ENCODE peak calls at places on chromosomes 3 and 15, in five cellular contexts. One of them, this sample, is unnamed.

GRCh38 chr15:38708672-38709188 is 144.1 kb upstream of the RASGRP1 start:
- DNase-seq in stomach: no peak
- DNase-seq in A549: no peak
- DNase-seq in tibial nerve: no peak
- DNase-seq in transverse colon: no peak
- DNase-seq in this sample: no peak

GRCh38 chr3:187112934-187113793 is 26.1 kb downstream of the RPL39L start:
- DNase-seq in stomach: no peak
- DNase-seq in A549: no peak
- DNase-seq in tibial nerve: peak; percentile 41
- DNase-seq in transverse colon: no peak
- DNase-seq in this sample: no peak

GRCh38 chr3:16109929-16110328 is 64.6 kb upstream of the GALNT15 start:
- DNase-seq in stomach: no peak
- DNase-seq in A549: no peak
- DNase-seq in tibial nerve: no peak
- DNase-seq in transverse colon: no peak
- DNase-seq in this sample: no peak

GRCh38 chr3:45640724-45641361 is 46.3 kb downstream of the LIMD1 start:
- DNase-seq in stomach: no peak
- DNase-seq in A549: no peak
- DNase-seq in tibial nerve: no peak
- DNase-seq in transverse colon: no peak
- DNase-seq in this sample: no peak

GRCh38 chr3:66625464-66626216 is 124.8 kb upstream of the LRIG1 start:
- DNase-seq in stomach: no peak
- DNase-seq in A549: no peak
- DNase-seq in tibial nerve: no peak
- DNase-seq in transverse colon: no peak
- DNase-seq in this sample: no peak

GRCh38 chr3:161957467-161957866 is 460.9 kb downstream of the OTOL1 start:
- DNase-seq in stomach: no peak
- DNase-seq in A549: no peak
- DNase-seq in tibial nerve: no peak
- DNase-seq in transverse colon: no peak
- DNase-seq in this sample: no peak

GRCh38 chr15:82647835-82648256 is 683 bp upstream of the CPEB1 start:
- DNase-seq in stomach: no peak
- DNase-seq in A549: no peak
- DNase-seq in tibial nerve: no peak
- DNase-seq in transverse colon: peak; percentile 15
- DNase-seq in this sample: peak; percentile 26

GRCh38 chr15:65888998-65889397 is 19.7 kb downstream of the RAB11A start:
- DNase-seq in stomach: no peak
- DNase-seq in A549: no peak
- DNase-seq in tibial nerve: no peak
- DNase-seq in transverse colon: no peak
- DNase-seq in this sample: no peak

GRCh38 chr3:31815631-31816440 is 165.2 kb downstream of the OSBPL10 start:
- DNase-seq in stomach: no peak
- DNase-seq in A549: no peak
- DNase-seq in tibial nerve: no peak
- DNase-seq in transverse colon: no peak
- DNase-seq in this sample: no peak

GRCh38 chr3:51686512-51687215 is 15.6 kb downstream of the TEX264 start:
- DNase-seq in stomach: peak; percentile 55
- DNase-seq in A549: no peak
- DNase-seq in tibial nerve: no peak
- DNase-seq in transverse colon: peak; percentile 57
- DNase-seq in this sample: peak; percentile 62

GRCh38 chr3:80000022-80000421 is 232.2 kb upstream of the ROBO1 start:
- DNase-seq in stomach: no peak
- DNase-seq in A549: no peak
- DNase-seq in tibial nerve: no peak
- DNase-seq in transverse colon: no peak
- DNase-seq in this sample: no peak

GRCh38 chr15:63672369-63672768 is 75.2 kb downstream of the FBXL22 start:
- DNase-seq in stomach: no peak
- DNase-seq in A549: no peak
- DNase-seq in tibial nerve: no peak
- DNase-seq in transverse colon: no peak
- DNase-seq in this sample: no peak

GRCh38 chr3:184795493-184796198 is 16.3 kb upstream of the VPS8 start:
- DNase-seq in stomach: no peak
- DNase-seq in A549: no peak
- DNase-seq in tibial nerve: no peak
- DNase-seq in transverse colon: no peak
- DNase-seq in this sample: no peak

GRCh38 chr3:23752126-23752525 is 53.6 kb upstream of the UBE2E1 start:
- DNase-seq in stomach: no peak
- DNase-seq in A549: no peak
- DNase-seq in tibial nerve: no peak
- DNase-seq in transverse colon: no peak
- DNase-seq in this sample: no peak

GRCh38 chr3:9183811-9184463 is 65.5 kb downstream of the SRGAP3 start:
- DNase-seq in stomach: no peak
- DNase-seq in A549: no peak
- DNase-seq in tibial nerve: no peak
- DNase-seq in transverse colon: no peak
- DNase-seq in this sample: no peak

GRCh38 chr3:210649-211048 is 14.1 kb downstream of the CHL1 start:
- DNase-seq in stomach: no peak
- DNase-seq in A549: no peak
- DNase-seq in tibial nerve: no peak
- DNase-seq in transverse colon: no peak
- DNase-seq in this sample: no peak

GRCh38 chr3:50606596-50606995 is 5.0 kb downstream of the CISH start:
- DNase-seq in stomach: no peak
- DNase-seq in A549: no peak
- DNase-seq in tibial nerve: no peak
- DNase-seq in transverse colon: no peak
- DNase-seq in this sample: no peak

GRCh38 chr3:48430359-48431101 is 644 bp upstream of the PLXNB1 start:
- DNase-seq in stomach: no peak
- DNase-seq in A549: no peak
- DNase-seq in tibial nerve: no peak
- DNase-seq in transverse colon: peak; percentile 23
- DNase-seq in this sample: no peak
- TF ChIP-seq POLR2A in stomach: no peak
- TF ChIP-seq POLR2A in A549: no peak
- TF ChIP-seq POLR2A in tibial nerve: no peak
- TF ChIP-seq POLR2A in transverse colon: no peak
- TF ChIP-seq POLR2A in this sample: no peak

DNA sequence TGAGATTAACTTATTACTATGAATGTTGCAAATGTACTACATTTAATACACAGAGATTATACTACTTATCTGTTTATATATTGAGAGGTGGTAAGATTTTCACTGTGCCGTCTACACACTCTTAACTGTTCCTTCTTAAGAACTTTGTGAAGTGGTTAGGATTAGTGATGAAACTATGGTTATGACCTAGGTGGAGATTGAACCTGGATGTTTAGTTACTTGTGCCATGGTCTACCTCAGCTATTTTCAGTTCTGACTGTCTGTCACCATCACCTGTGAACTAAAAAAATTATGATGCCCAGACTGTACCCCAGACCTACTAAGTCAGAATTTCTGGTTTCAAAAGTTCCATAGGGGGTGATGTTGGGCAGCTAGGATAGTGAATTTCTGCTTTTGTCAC is 6.3 kb downstream of the RASA2 start:
- DNase-seq in stomach: no peak
- DNase-seq in A549: no peak
- DNase-seq in tibial nerve: no peak
- DNase-seq in transverse colon: no peak
- DNase-seq in this sample: no peak
- TF ChIP-seq CTCF in stomach: no peak
- TF ChIP-seq CTCF in A549: no peak
- TF ChIP-seq CTCF in tibial nerve: no peak
- TF ChIP-seq CTCF in transverse colon: no peak
- TF ChIP-seq CTCF in this sample: no peak

DNA sequence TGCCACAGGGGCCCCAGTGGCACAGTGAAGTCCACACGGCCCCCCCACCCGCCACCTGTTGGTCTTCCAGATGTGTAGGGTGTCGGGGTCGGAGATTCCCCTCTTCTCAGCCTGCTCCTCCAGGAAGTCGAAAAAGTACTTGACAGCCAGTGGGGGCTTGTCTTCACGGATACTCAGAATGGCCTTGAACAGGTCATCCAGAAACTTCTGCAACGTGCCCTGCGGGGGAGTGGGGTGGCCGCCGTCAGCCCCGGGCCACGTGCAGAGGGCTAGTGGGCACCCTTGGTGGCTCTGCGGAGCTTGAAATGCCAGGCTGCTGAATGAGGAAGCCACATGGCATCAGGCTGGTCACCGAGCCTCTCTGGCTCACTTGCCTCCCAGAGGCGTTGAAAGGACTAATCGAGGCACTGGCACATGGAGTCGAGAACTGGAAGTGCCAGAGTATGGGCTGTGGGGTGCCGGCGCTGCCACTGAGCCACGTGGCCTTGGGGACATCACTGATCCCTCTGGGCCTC is 16.6 kb downstream of the H1-8 start:
- DNase-seq in stomach: no peak
- DNase-seq in A549: no peak
- DNase-seq in tibial nerve: no peak
- DNase-seq in transverse colon: no peak
- DNase-seq in this sample: no peak
- TF ChIP-seq POLR2A in stomach: no peak
- TF ChIP-seq POLR2A in A549: no peak
- TF ChIP-seq POLR2A in tibial nerve: no peak
- TF ChIP-seq POLR2A in transverse colon: no peak
- TF ChIP-seq POLR2A in this sample: no peak

GRCh38 chr3:155739154-155739553 is 5.7 kb downstream of the PLCH1 start:
- DNase-seq in stomach: no peak
- DNase-seq in A549: no peak
- DNase-seq in tibial nerve: no peak
- DNase-seq in transverse colon: no peak
- DNase-seq in this sample: no peak
- TF ChIP-seq CTCF in stomach: no peak
- TF ChIP-seq CTCF in A549: peak; percentile 37
- TF ChIP-seq CTCF in tibial nerve: no peak
- TF ChIP-seq CTCF in transverse colon: no peak
- TF ChIP-seq CTCF in this sample: no peak

This sample was measured in uterus.